ENCODE peak calls at places on chromosomes 2 and 18, in seven cellular contexts. I is suprapubic skin, D is GM23338, H is aorta, A is GM18507, B is GM06990, G is K562. J is an unnamed sample.

GRCh38 chr2:212537311-212538155 is 1.1 kb downstream of the ERBB4 start:
- DNase-seq in I (peak), D (peak), H (peak), A (no peak), B (peak), G (no peak), J (peak)

GRCh38 chr2:55550368-55551102 is 31.0 kb downstream of the CFAP36 start:
- DNase-seq in I (no peak), D (no peak), H (no peak), A (no peak), B (no peak), G (no peak), J (no peak)

GRCh38 chr2:205902041-205902898 is 183.7 kb downstream of the INO80D start:
- DNase-seq in I (no peak), D (no peak), H (no peak), A (no peak), B (no peak), G (peak), J (no peak)

GRCh38 chr2:78330181-78330580 is 695.3 kb upstream of the REG3G start:
- DNase-seq in I (no peak), D (no peak), H (no peak), A (no peak), B (no peak), G (no peak), J (no peak)

GRCh38 chr2:238376884-238377391 is 49.8 kb upstream of the ASB1 start:
- DNase-seq in I (no peak), D (no peak), H (no peak), A (no peak), B (no peak), G (no peak), J (no peak)

GRCh38 chr18:35005963-35006577 is 35.1 kb upstream of the MAPRE2 start:
- DNase-seq in I (no peak), D (peak), H (no peak), A (peak), B (no peak), G (peak), J (peak)

GRCh38 chr18:63202814-63203213 is 116.8 kb downstream of the BCL2 start:
- DNase-seq in I (no peak), D (no peak), H (no peak), A (no peak), B (no peak), G (no peak), J (peak)

GRCh38 chr18:45838302-45839070 is 13.0 kb downstream of the SIGLEC15 start:
- DNase-seq in I (no peak), D (no peak), H (peak), A (no peak), B (no peak), G (no peak), J (no peak)

GRCh38 chr2:150700731-150701130 is 213.3 kb upstream of the RND3 start:
- DNase-seq in I (no peak), D (no peak), H (no peak), A (no peak), B (no peak), G (no peak), J (no peak)

GRCh38 chr2:23703037-23703582 is 223.8 kb downstream of the ATAD2B start:
- DNase-seq in I (no peak), D (no peak), H (no peak), A (no peak), B (no peak), G (no peak), J (no peak)

GRCh38 chr2:226911932-226912331 is 76.1 kb downstream of the RHBDD1 start:
- DNase-seq in I (no peak), D (no peak), H (no peak), A (no peak), B (no peak), G (no peak), J (no peak)

GRCh38 chr2:3611136-3611535 is 16.2 kb downstream of the COLEC11 start:
- DNase-seq in I (peak), D (no peak), H (peak), A (no peak), B (no peak), G (no peak), J (no peak)

GRCh38 chr2:96916156-96917007 is 46.5 kb upstream of the SEMA4C start:
- DNase-seq in I (no peak), D (no peak), H (no peak), A (no peak), B (no peak), G (no peak), J (peak)

GRCh38 chr2:179297922-179298321 is 33.3 kb upstream of the SESTD1 start:
- DNase-seq in I (no peak), D (no peak), H (no peak), A (no peak), B (no peak), G (no peak), J (no peak)

GRCh38 chr2:10620481-10620880 is 69.3 kb downstream of the NOL10 start:
- DNase-seq in I (no peak), D (no peak), H (no peak), A (no peak), B (peak), G (no peak), J (no peak)

GRCh38 chr18:8496186-8496585 is 113.1 kb upstream of the RAB12 start:
- DNase-seq in I (no peak), D (peak), H (no peak), A (no peak), B (no peak), G (no peak), J (no peak)

GRCh38 chr2:220569380-220569779 is 942.0 kb downstream of the SLC4A3 start:
- DNase-seq in I (no peak), D (no peak), H (no peak), A (no peak), B (no peak), G (no peak), J (peak)

GRCh38 chr18:56148373-56148772 is 490.0 kb downstream of the TXNL1 start:
- DNase-seq in I (no peak), D (no peak), H (no peak), A (no peak), B (no peak), G (no peak), J (no peak)

GRCh38 chr2:160375037-160375436 is 118.6 kb downstream of the RBMS1 start:
- DNase-seq in I (no peak), D (no peak), H (no peak), A (no peak), B (no peak), G (no peak), J (no peak)

GRCh38 chr2:48607307-48608014 is 10.2 kb upstream of the GTF2A1L start:
- DNase-seq in I (no peak), D (no peak), H (no peak), A (no peak), B (no peak), G (peak), J (peak)

GRCh38 chr18:49628993-49629795 is 67.3 kb downstream of the LIPG start:
- DNase-seq in I (no peak), D (peak), H (no peak), A (no peak), B (no peak), G (no peak), J (peak)

GRCh38 chr2:227617316-227618250 is at the start of gene SCYGR4:
- DNase-seq in I (no peak), D (no peak), H (no peak), A (no peak), B (no peak), G (no peak), J (no peak)